ENCODE peak calls at places on chromosome 22, in ten cellular contexts. U is HCEC 1CT; R is GDM1; T is NCI-H1092 treated with DMSO at 0.1 percent for 48 hours; N is SW 1271; H is K562; K is NCI-H774; L is AG09319; A is stimulated activated CD4-positive, alpha-beta T cell treated with anti-CD3 and anti-CD28 coated beads, Interleukin-2, amount 100 ng/mL, for 48 hours; Z is IMR-90. E is an unnamed sample.

GRCh38 chr22:32650553-32651345 is 150.8 kb upstream of the TIMP3 start:
- DNase-seq in U (no peak), R (no peak), T (no peak), N (no peak), H (peak; percentile 18), K (no peak), L (no peak), A (no peak), Z (peak; percentile 69), E (no peak)

GRCh38 chr22:37212174-37212906 is at the start of gene SSTR3:
- DNase-seq in U (no peak), R (no peak), T (peak; percentile 16), N (no peak), H (peak; percentile 44), K (no peak), L (no peak), A (no peak), Z (no peak), E (no peak)

GRCh38 chr22:48182896-48183805 is 1420.7 kb downstream of the TBC1D22A start:
- DNase-seq in U (no peak), R (no peak), T (no peak), N (no peak), H (no peak), K (no peak), L (no peak), A (no peak), Z (no peak), E (no peak)

GRCh38 chr22:30650508-30651116 is 15.0 kb downstream of the SLC35E4 start:
- DNase-seq in U (no peak), R (no peak), T (peak; percentile 3), N (no peak), H (no peak), K (no peak), L (no peak), A (no peak), Z (no peak), E (no peak)

GRCh38 chr22:33476716-33477115 is 418.5 kb upstream of the SYN3 start:
- DNase-seq in U (no peak), R (no peak), T (no peak), N (no peak), H (no peak), K (no peak), L (peak; percentile 12), A (no peak), Z (peak; percentile 43), E (no peak)

GRCh38 chr22:40055143-40055926 is 60.6 kb downstream of the FAM83F start:
- DNase-seq in U (no peak), R (no peak), T (no peak), N (no peak), H (peak; percentile 28), K (no peak), L (no peak), A (no peak), Z (no peak), E (no peak)

GRCh38 chr22:23575601-23576000 is 4.5 kb downstream of the IGLL1 start:
- DNase-seq in U (no peak), R (no peak), T (no peak), N (no peak), H (no peak), K (no peak), L (no peak), A (no peak), Z (no peak), E (no peak)

GRCh38 chr22:44365196-44365802 is 52.5 kb upstream of the SHISAL1 start:
- DNase-seq in U (no peak), R (no peak), T (no peak), N (no peak), H (no peak), K (no peak), L (no peak), A (no peak), Z (no peak), E (no peak)

GRCh38 chr22:46110215-46110614 is 40.1 kb upstream of the PPARA start:
- DNase-seq in U (peak; percentile 29), R (no peak), T (no peak), N (no peak), H (peak; percentile 58), K (no peak), L (no peak), A (no peak), Z (peak; percentile 34), E (no peak)

GRCh38 chr22:32628626-32629587 is 154.3 kb downstream of the FBXO7 start:
- DNase-seq in U (no peak), R (no peak), T (no peak), N (no peak), H (no peak), K (no peak), L (peak; percentile 66), A (no peak), Z (peak; percentile 97), E (no peak)

E was measured in SK-N-MC.